ENCODE peak calls at places on chromosomes 4 and X, in ten cellular contexts. O is coronary artery; D is dorsolateral prefrontal cortex; J is esophagus squamous epithelium; I is suprapubic skin; U is DND-41; V is A549; X is CD8-positive, alpha-beta T cell; F is body of pancreas; B is left ventricle myocardium inferior. M is an unnamed sample.

GRCh38 chrX:52424658-52425057 is 55.8 kb downstream of the XAGE2 start:
- DNase-seq in O (no peak), D (no peak), J (no peak), I (no peak), U (no peak), V (peak), X (no peak), F (no peak), B (no peak), M (no peak)

GRCh38 chrX:150664290-150664689 is 28.9 kb upstream of the MTMR1 start:
- DNase-seq in O (no peak), D (no peak), J (no peak), I (no peak), U (no peak), V (no peak), X (no peak), F (peak), B (peak), M (no peak)

GRCh38 chrX:378443-378842 is 8.3 kb downstream of the PPP2R3B start:
- DNase-seq in O (no peak), D (no peak), J (no peak), I (no peak), U (no peak), V (no peak), X (no peak), F (no peak), B (no peak), M (no peak)

GRCh38 chr4:5461477-5461876 is 246.9 kb downstream of the EVC2 start:
- DNase-seq in O (no peak), D (no peak), J (no peak), I (no peak), U (no peak), V (no peak), X (no peak), F (no peak), B (no peak), M (no peak)

GRCh38 chr4:61984260-61984909 is 784.3 kb downstream of the ADGRL3 start:
- DNase-seq in O (no peak), D (no peak), J (no peak), I (no peak), U (no peak), V (no peak), X (no peak), F (no peak), B (no peak), M (peak)

GRCh38 chr4:48008021-48008596 is 8.4 kb downstream of the CNGA1 start:
- DNase-seq in O (no peak), D (no peak), J (no peak), I (no peak), U (no peak), V (peak), X (no peak), F (no peak), B (no peak), M (no peak)

GRCh38 chr4:73661646-73662119 is 41.4 kb upstream of the RASSF6 start:
- DNase-seq in O (no peak), D (no peak), J (no peak), I (no peak), U (no peak), V (peak), X (no peak), F (no peak), B (no peak), M (no peak)

GRCh38 chr4:145945431-145946155 is 7.0 kb upstream of the ZNF827 start:
- DNase-seq in O (no peak), D (no peak), J (no peak), I (no peak), U (no peak), V (no peak), X (no peak), F (no peak), B (no peak), M (no peak)

GRCh38 chr4:180314972-180315371 is 1928.2 kb upstream of the TENM3 start:
- DNase-seq in O (no peak), D (no peak), J (no peak), I (no peak), U (no peak), V (no peak), X (no peak), F (no peak), B (no peak), M (no peak)

GRCh38 chr4:87235020-87235671 is 14.7 kb upstream of the KLHL8 start:
- DNase-seq in O (no peak), D (no peak), J (no peak), I (no peak), U (no peak), V (no peak), X (no peak), F (no peak), B (no peak), M (no peak)

GRCh38 chr4:19438228-19438627 is 813.5 kb upstream of the SLIT2 start:
- DNase-seq in O (no peak), D (no peak), J (no peak), I (no peak), U (no peak), V (no peak), X (no peak), F (no peak), B (no peak), M (no peak)

GRCh38 chrX:3550160-3550765 is 163.2 kb downstream of the PRKX start:
- DNase-seq in O (no peak), D (no peak), J (no peak), I (no peak), U (no peak), V (peak), X (no peak), F (peak), B (no peak), M (no peak)

GRCh38 chrX:108025954-108026616 is 18.8 kb upstream of the VSIG1 start:
- DNase-seq in O (no peak), D (no peak), J (no peak), I (no peak), U (no peak), V (no peak), X (no peak), F (no peak), B (no peak), M (no peak)

GRCh38 chr4:115945026-115945425 is 831.6 kb upstream of the NDST4 start:
- DNase-seq in O (no peak), D (no peak), J (no peak), I (no peak), U (no peak), V (no peak), X (no peak), F (no peak), B (no peak), M (no peak)

GRCh38 chr4:1983846-1984405 is 24.8 kb downstream of the NELFA start:
- DNase-seq in O (peak), D (no peak), J (no peak), I (no peak), U (no peak), V (no peak), X (no peak), F (no peak), B (peak), M (no peak)

GRCh38 chr4:20075479-20075878 is 176.2 kb upstream of the SLIT2 start:
- DNase-seq in O (no peak), D (no peak), J (no peak), I (no peak), U (no peak), V (no peak), X (no peak), F (no peak), B (no peak), M (no peak)

GRCh38 chrX:106957856-106958255 is 37.7 kb downstream of the CLDN2 start:
- DNase-seq in O (no peak), D (no peak), J (no peak), I (no peak), U (no peak), V (no peak), X (no peak), F (no peak), B (no peak), M (no peak)

GRCh38 chr4:23039813-23040212 is 347.1 kb downstream of the GBA3 start:
- DNase-seq in O (no peak), D (no peak), J (no peak), I (no peak), U (no peak), V (no peak), X (no peak), F (no peak), B (no peak), M (no peak)

GRCh38 chr4:165016971-165017370 is 14.8 kb upstream of the TRIM60 start:
- DNase-seq in O (no peak), D (no peak), J (no peak), I (no peak), U (no peak), V (peak), X (no peak), F (no peak), B (no peak), M (peak)

GRCh38 chr4:5890063-5890727 is 2.7 kb downstream of the CRMP1 start:
- DNase-seq in O (no peak), D (peak), J (no peak), I (no peak), U (no peak), V (peak), X (no peak), F (peak), B (no peak), M (peak)

GRCh38 chr4:73603307-73603710 is 16.9 kb downstream of the RASSF6 start:
- DNase-seq in O (no peak), D (no peak), J (no peak), I (no peak), U (no peak), V (peak), X (no peak), F (peak), B (no peak), M (no peak)

GRCh38 chrX:152824841-152825374 is 5.6 kb downstream of the CETN2 start:
- DNase-seq in O (no peak), D (no peak), J (no peak), I (no peak), U (no peak), V (no peak), X (no peak), F (no peak), B (no peak), M (no peak)

GRCh38 chrX:20361081-20361889 is 94.6 kb upstream of the RPS6KA3 start:
- DNase-seq in O (no peak), D (no peak), J (no peak), I (no peak), U (no peak), V (peak), X (no peak), F (peak), B (peak), M (no peak)

GRCh38 chr4:80188801-80189458 is 8.4 kb upstream of the PRDM8 start:
- DNase-seq in O (no peak), D (no peak), J (no peak), I (no peak), U (no peak), V (no peak), X (no peak), F (no peak), B (no peak), M (no peak)

GRCh38 chrX:14997271-14997670 is 124.0 kb downstream of the MOSPD2 start:
- DNase-seq in O (no peak), D (no peak), J (no peak), I (no peak), U (no peak), V (no peak), X (no peak), F (no peak), B (no peak), M (no peak)

GRCh38 chrX:8404443-8404842 is 60.2 kb upstream of the VCX3B start:
- DNase-seq in O (no peak), D (no peak), J (no peak), I (no peak), U (no peak), V (no peak), X (no peak), F (peak), B (no peak), M (peak)

GRCh38 chrX:10636337-10636736 is 16.0 kb upstream of the MID1 start:
- DNase-seq in O (no peak), D (no peak), J (no peak), I (no peak), U (no peak), V (peak), X (no peak), F (peak), B (no peak), M (peak)

GRCh38 chrX:13569479-13570244 is at the start of gene EGFL6:
- DNase-seq in O (no peak), D (peak), J (no peak), I (no peak), U (no peak), V (no peak), X (no peak), F (no peak), B (no peak), M (no peak)

GRCh38 chr4:41339812-41340809 is 83.4 kb downstream of the UCHL1 start:
- DNase-seq in O (no peak), D (no peak), J (no peak), I (no peak), U (no peak), V (peak), X (no peak), F (peak), B (no peak), M (peak)

GRCh38 chrX:115957862-115958490 is 212.6 kb upstream of the AGTR2 start:
- DNase-seq in O (no peak), D (no peak), J (no peak), I (no peak), U (no peak), V (peak), X (no peak), F (no peak), B (no peak), M (peak)

GRCh38 chr4:27084685-27085356 is 224.2 kb downstream of the STIM2 start:
- DNase-seq in O (no peak), D (peak), J (no peak), I (no peak), U (no peak), V (no peak), X (no peak), F (peak), B (peak), M (peak)

GRCh38 chr4:184433258-184433892 is 41.0 kb downstream of the IRF2 start:
- DNase-seq in O (no peak), D (no peak), J (no peak), I (no peak), U (no peak), V (no peak), X (no peak), F (no peak), B (no peak), M (no peak)

GRCh38 chr4:30380404-30380998 is 339.7 kb upstream of the PCDH7 start:
- DNase-seq in O (no peak), D (no peak), J (no peak), I (no peak), U (peak), V (peak), X (no peak), F (peak), B (no peak), M (peak)

GRCh38 chrX:100649550-100650356 is 5.8 kb downstream of the SRPX2 start:
- DNase-seq in O (peak), D (no peak), J (no peak), I (peak), U (no peak), V (peak), X (no peak), F (peak), B (peak), M (peak)

GRCh38 chr4:48360285-48360965 is 19.1 kb downstream of the SLAIN2 start:
- DNase-seq in O (no peak), D (no peak), J (no peak), I (no peak), U (no peak), V (no peak), X (no peak), F (no peak), B (no peak), M (no peak)

GRCh38 chrX:476724-477075 is 90.0 kb upstream of the PPP2R3B start:
- DNase-seq in O (no peak), D (no peak), J (no peak), I (no peak), U (no peak), V (no peak), X (no peak), F (no peak), B (no peak), M (no peak)

GRCh38 chr4:113998026-113998425 is 18.6 kb upstream of the ARSJ start:
- DNase-seq in O (no peak), D (no peak), J (no peak), I (no peak), U (no peak), V (no peak), X (no peak), F (no peak), B (no peak), M (no peak)

GRCh38 chrX:44765556-44765955 is 78.3 kb upstream of the DUSP21 start:
- DNase-seq in O (no peak), D (no peak), J (no peak), I (no peak), U (no peak), V (no peak), X (no peak), F (no peak), B (no peak), M (no peak)

GRCh38 chr4:185570727-185571126 is 35.4 kb upstream of the PDLIM3 start:
- DNase-seq in O (no peak), D (no peak), J (no peak), I (no peak), U (no peak), V (no peak), X (no peak), F (no peak), B (no peak), M (no peak)

GRCh38 chr4:185576314-185576713 is 41.0 kb upstream of the PDLIM3 start:
- DNase-seq in O (no peak), D (no peak), J (no peak), I (no peak), U (no peak), V (no peak), X (no peak), F (peak), B (no peak), M (no peak)

GRCh38 chr4:185577592-185577940 is 42.3 kb upstream of the PDLIM3 start:
- DNase-seq in O (no peak), D (no peak), J (no peak), I (no peak), U (no peak), V (no peak), X (no peak), F (no peak), B (no peak), M (no peak)

GRCh38 chr4:185576918-185577591 is 41.7 kb upstream of the PDLIM3 start:
- DNase-seq in O (no peak), D (no peak), J (no peak), I (no peak), U (no peak), V (no peak), X (no peak), F (no peak), B (no peak), M (no peak)

DNA sequence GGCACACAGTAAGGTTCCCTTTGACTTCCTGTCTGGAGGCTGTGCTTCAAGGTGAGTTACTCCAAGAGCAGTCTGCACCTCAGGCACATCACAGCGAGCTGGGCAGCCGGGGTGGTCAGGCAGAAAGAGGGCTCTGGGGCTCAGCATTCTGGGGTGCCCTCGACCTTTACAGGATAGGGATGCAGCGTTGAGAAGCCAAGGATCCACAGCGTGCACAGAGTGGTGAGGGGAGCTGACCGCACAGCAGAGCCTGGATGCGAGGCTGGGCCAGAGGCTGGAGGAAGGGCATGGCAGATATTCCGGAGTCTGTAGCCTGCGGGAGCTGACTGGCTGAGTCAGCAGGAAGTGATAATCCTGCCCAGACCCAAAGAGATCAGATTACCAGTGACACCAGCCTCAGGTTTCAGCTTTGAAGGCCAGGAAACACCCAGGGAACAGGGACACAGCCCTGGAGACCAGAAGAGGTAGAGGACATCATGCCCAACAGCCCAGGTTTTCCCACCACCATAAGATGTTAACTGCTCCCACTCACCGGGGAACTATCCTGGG is 38.4 kb upstream of the PDLIM3 start:
- DNase-seq in O (no peak), D (no peak), J (no peak), I (no peak), U (no peak), V (peak), X (no peak), F (peak), B (no peak), M (peak)
- H3K27ac ChIP-seq in O (peak), D (no peak), J (no peak), I (no peak), U (no peak), V (peak), X (no peak), F (no peak), B (no peak), M (peak)

DNA sequence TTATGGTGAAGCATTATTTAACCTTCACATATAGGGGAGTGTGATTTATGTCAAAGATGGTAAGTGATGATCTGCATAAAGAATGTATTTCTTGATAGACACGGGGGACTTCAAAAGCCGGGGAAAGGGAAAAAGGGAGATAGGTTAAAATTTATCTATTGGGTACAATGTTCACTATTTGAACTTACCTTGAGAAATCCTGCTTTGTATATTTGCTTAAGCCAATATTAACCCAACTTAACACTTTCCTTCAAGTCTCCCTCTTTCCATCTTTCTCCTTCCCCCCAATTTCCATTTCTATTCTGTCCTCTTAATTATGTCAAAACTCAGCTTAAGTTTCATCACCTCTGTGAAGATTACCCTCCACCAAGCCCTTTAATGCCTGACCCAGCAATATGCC is 149.0 kb upstream of the ANK2 start:
- DNase-seq in O (no peak), D (no peak), J (no peak), I (no peak), U (no peak), V (no peak), X (no peak), F (no peak), B (no peak), M (no peak)
- H3K4me3 ChIP-seq in O (no peak), D (no peak), J (no peak), I (no peak), U (no peak), V (no peak), X (no peak), F (no peak), B (no peak), M (no peak)

GRCh38 chrX:66408507-66408906 is 230.4 kb downstream of the EDA2R start:
- DNase-seq in O (no peak), D (no peak), J (no peak), I (no peak), U (no peak), V (peak), X (no peak), F (no peak), B (no peak), M (no peak)
- TF ChIP-seq CTCF in O (no peak), D (no peak), J (no peak), I (no peak), U (peak), V (no peak), X (peak), F (no peak), B (no peak), M (no peak)

GRCh38 chr4:10030946-10031662 is 9.8 kb upstream of the SLC2A9 start:
- DNase-seq in O (no peak), D (no peak), J (no peak), I (no peak), U (no peak), V (no peak), X (no peak), F (no peak), B (no peak), M (no peak)
- H3K27ac ChIP-seq in O (no peak), D (peak), J (no peak), I (no peak), U (no peak), V (peak), X (no peak), F (peak), B (peak), M (no peak)

GRCh38 chr4:3407930-3408792 is 33.6 kb upstream of the HGFAC start:
- DNase-seq in O (no peak), D (peak), J (no peak), I (peak), U (no peak), V (no peak), X (no peak), F (no peak), B (no peak), M (peak)
- H3K4me3 ChIP-seq in O (no peak), D (no peak), J (no peak), I (no peak), U (no peak), V (no peak), X (no peak), F (no peak), B (no peak), M (no peak)

M was measured in WERI-Rb-1.